ENCODE peak calls at places on chromosomes 7 and 10, in nine cellular contexts. Y, Z, M, K, R, I, B, S and V are unnamed samples.

GRCh38 chr7:130606161-130606560 is 62.4 kb downstream of the COPG2 start:
- DNase-seq in Z (no peak), S (no peak), K (no peak), R (no peak), B (no peak), I (no peak), Y (no peak), M (no peak), V (no peak)

GRCh38 chr7:157830331-157830730 is 493.5 kb downstream of the DNAJB6 start:
- DNase-seq in B (no peak), Y (no peak), I (no peak), M (no peak), Z (peak; percentile 66), R (peak; percentile 94), S (no peak), K (no peak), V (no peak)

GRCh38 chr7:96219382-96220130 is 102.3 kb downstream of the SLC25A13 start:
- DNase-seq in Y (peak; percentile 66), K (no peak), I (no peak), M (no peak), Z (no peak), S (no peak), B (peak; percentile 36), R (no peak), V (no peak)

GRCh38 chr7:17521437-17521836 is 223.0 kb downstream of the AHR start:
- DNase-seq in S (no peak), K (no peak), I (no peak), M (no peak), R (no peak), Z (no peak), B (peak; percentile 72), Y (peak; percentile 35), V (no peak)

GRCh38 chr7:151276651-151277590 is 28.4 kb upstream of the SMARCD3 start:
- DNase-seq in Y (peak; percentile 72), I (peak; percentile 52), K (no peak), M (peak; percentile 65), Z (peak; percentile 87), B (peak; percentile 82), S (peak; percentile 48), R (peak; percentile 51), V (no peak)

GRCh38 chr10:128125944-128126764 is at the start of gene MKI67:
- DNase-seq in K (peak; percentile 90), B (peak; percentile 91), Y (peak; percentile 96), Z (peak; percentile 94), R (peak; percentile 90), M (peak; percentile 89), I (peak; percentile 83), S (peak; percentile 84), V (peak; percentile 95)

GRCh38 chr7:20354825-20355466 is 24.2 kb downstream of the ITGB8 start:
- DNase-seq in R (no peak), Y (no peak), K (no peak), Z (no peak), I (no peak), M (no peak), S (no peak), B (no peak), V (no peak)

GRCh38 chr10:131091682-131092081 is 219.8 kb downstream of the TCERG1L start:
- DNase-seq in Z (no peak), R (no peak), M (no peak), Y (no peak), K (no peak), B (no peak), S (no peak), I (no peak), V (no peak)